ENCODE peak calls at places on chromosome 9, in eight cellular contexts. C is activated naive CD4-positive, alpha-beta T cell; G is NCI-H510A treated with DMSO at 0.1 percent for 48 hours; F is neural crest cell; O is A172; R is testis; Y is lung microvascular endothelial cell; M is Right ventricle myocardium inferior. A is an unnamed sample.

GRCh38 chr9:108444400-108445358 is 411.1 kb downstream of the ACTL7B start:
- DNase-seq in M (no peak), Y (peak; percentile 91), O (peak; percentile 91), R (no peak), C (no peak), G (peak; percentile 91), F (no peak), A (no peak)

GRCh38 chr9:136053757-136054142 is 41.3 kb downstream of the NACC2 start:
- DNase-seq in Y (no peak), F (no peak), O (peak; percentile 22), G (no peak), M (peak; percentile 53), R (no peak), C (no peak), A (no peak)

GRCh38 chr9:124217839-124218437 is 39.8 kb upstream of the NEK6 start:
- DNase-seq in G (no peak), C (no peak), R (no peak), F (no peak), M (no peak), Y (no peak), O (no peak), A (no peak)

GRCh38 chr9:119026120-119026519 is 343.1 kb downstream of the BRINP1 start:
- DNase-seq in F (no peak), G (no peak), C (no peak), R (peak; percentile 41), O (no peak), M (peak; percentile 65), Y (no peak), A (no peak)

GRCh38 chr9:132647806-132648205 is 22.0 kb downstream of the DDX31 start:
- DNase-seq in M (no peak), Y (no peak), G (no peak), C (no peak), O (no peak), F (no peak), R (no peak), A (no peak)

GRCh38 chr9:79694676-79695400 is 123.1 kb downstream of the TLE4 start:
- DNase-seq in C (no peak), O (peak; percentile 51), R (no peak), F (no peak), M (no peak), Y (no peak), G (no peak), A (no peak)

GRCh38 chr9:86280580-86280979 is 1.8 kb downstream of the ISCA1 start:
- DNase-seq in Y (no peak), M (no peak), O (no peak), F (no peak), R (no peak), G (no peak), C (no peak), A (no peak)

GRCh38 chr9:112846528-112847488 is 43.9 kb downstream of the SLC46A2 start:
- DNase-seq in C (no peak), Y (peak; percentile 29), F (no peak), O (no peak), R (no peak), G (no peak), M (no peak), A (no peak)

GRCh38 chr9:106438928-106439327 is 424.0 kb upstream of the ZNF462 start:
- DNase-seq in Y (no peak), F (no peak), C (no peak), O (no peak), M (no peak), G (no peak), R (no peak), A (no peak)

GRCh38 chr9:71552480-71552879 is 215.8 kb downstream of the CEMIP2 start:
- DNase-seq in C (no peak), M (no peak), G (peak; percentile 16), F (no peak), O (no peak), R (no peak), Y (no peak), A (no peak)

GRCh38 chr9:38089387-38090165 is 20.5 kb upstream of the SHB start:
- DNase-seq in Y (peak; percentile 8), F (no peak), O (no peak), M (no peak), R (no peak), G (no peak), C (no peak), A (no peak)